ENCODE peak calls at places on chromosomes 2 and 18, in five cellular contexts. A is kidney, Q is GM23338, C is activated T-cell treated with anti-CD3 and anti-CD28 coated beads for 48 hours, F is AML-193. R is an unnamed sample.

GRCh38 chr2:11357428-11357972 is 13.1 kb upstream of the ROCK2 start:
- DNase-seq in A (peak), Q (no peak), C (no peak), F (no peak), R (no peak)

GRCh38 chr18:70501358-70501757 is 212.5 kb downstream of the SOCS6 start:
- DNase-seq in A (no peak), Q (no peak), C (no peak), F (no peak), R (no peak)

GRCh38 chr2:241895732-241896641 is 26.5 kb downstream of the RTP5 start:
- DNase-seq in A (peak), Q (no peak), C (no peak), F (no peak), R (no peak)

GRCh38 chr2:71939588-71940535 is 207.8 kb downstream of the CYP26B1 start:
- DNase-seq in A (no peak), Q (no peak), C (no peak), F (no peak), R (no peak)

GRCh38 chr2:228507870-228508269 is 326.4 kb upstream of the SPHKAP start:
- DNase-seq in A (no peak), Q (peak), C (no peak), F (no peak), R (no peak)

GRCh38 chr2:237702439-237703397 is 75.3 kb downstream of the LRRFIP1 start:
- DNase-seq in A (no peak), Q (peak), C (no peak), F (peak), R (no peak)

GRCh38 chr2:230711224-230711623 is 1.4 kb upstream of the CAB39 start:
- DNase-seq in A (peak), Q (no peak), C (no peak), F (peak), R (no peak)

GRCh38 chr18:43661570-43661969 is 384.3 kb upstream of the SYT4 start:
- DNase-seq in A (no peak), Q (peak), C (no peak), F (no peak), R (no peak)

GRCh38 chr2:223887127-223887526 is 49.7 kb upstream of the AP1S3 start:
- DNase-seq in A (no peak), Q (no peak), C (no peak), F (no peak), R (no peak)

GRCh38 chr18:46480187-46480586 is 176.8 kb downstream of the LOXHD1 start:
- DNase-seq in A (no peak), Q (no peak), C (no peak), F (no peak), R (no peak)

GRCh38 chr18:24398515-24398914 is 891 bp upstream of the OSBPL1A start:
- DNase-seq in A (no peak), Q (peak), C (no peak), F (no peak), R (no peak)

GRCh38 chr2:10765461-10765860 is 44.0 kb downstream of the ATP6V1C2 start:
- DNase-seq in A (no peak), Q (no peak), C (no peak), F (no peak), R (no peak)